ENCODE peak calls at places on chromosomes 5 and 9, in eight cellular contexts. One of them, this sample, is unnamed.

GRCh38 chr9:133528001-133528886 is 3.5 kb upstream of the MYMK start:
- DNase-seq in transverse colon: no peak
- DNase-seq in breast epithelium: no peak
- DNase-seq in ovary: no peak
- DNase-seq in body of pancreas: no peak
- DNase-seq in tibial nerve: no peak
- DNase-seq in HepG2: no peak
- DNase-seq in heart left ventricle: no peak
- DNase-seq in this sample: no peak

GRCh38 chr9:128122809-128123175 is 4.7 kb downstream of the PTGES2 start:
- DNase-seq in transverse colon: no peak
- DNase-seq in breast epithelium: no peak
- DNase-seq in ovary: peak; percentile 36
- DNase-seq in body of pancreas: no peak
- DNase-seq in tibial nerve: no peak
- DNase-seq in HepG2: no peak
- DNase-seq in heart left ventricle: no peak
- DNase-seq in this sample: peak; percentile 19

GRCh38 chr9:93133641-93134017 is 422 bp downstream of the NINJ1 start:
- DNase-seq in transverse colon: peak; percentile 86
- DNase-seq in breast epithelium: no peak
- DNase-seq in ovary: peak; percentile 88
- DNase-seq in body of pancreas: peak; percentile 82
- DNase-seq in tibial nerve: peak; percentile 68
- DNase-seq in HepG2: peak; percentile 79
- DNase-seq in heart left ventricle: peak; percentile 79
- DNase-seq in this sample: peak; percentile 88

GRCh38 chr5:98402130-98402529 is 371.3 kb upstream of the RGMB start:
- DNase-seq in transverse colon: no peak
- DNase-seq in breast epithelium: no peak
- DNase-seq in ovary: no peak
- DNase-seq in body of pancreas: no peak
- DNase-seq in tibial nerve: no peak
- DNase-seq in HepG2: no peak
- DNase-seq in heart left ventricle: no peak
- DNase-seq in this sample: no peak

GRCh38 chr5:71891856-71892255 is 172.8 kb downstream of the CARTPT start:
- DNase-seq in transverse colon: no peak
- DNase-seq in breast epithelium: no peak
- DNase-seq in ovary: no peak
- DNase-seq in body of pancreas: peak; percentile 15
- DNase-seq in tibial nerve: no peak
- DNase-seq in HepG2: no peak
- DNase-seq in heart left ventricle: peak; percentile 63
- DNase-seq in this sample: no peak

GRCh38 chr5:129387944-129388343 is 72.2 kb upstream of the ADAMTS19 start:
- DNase-seq in transverse colon: no peak
- DNase-seq in breast epithelium: no peak
- DNase-seq in ovary: no peak
- DNase-seq in body of pancreas: no peak
- DNase-seq in tibial nerve: no peak
- DNase-seq in HepG2: no peak
- DNase-seq in heart left ventricle: no peak
- DNase-seq in this sample: no peak

GRCh38 chr5:142866563-142867275 is 96.5 kb downstream of the ARHGAP26 start:
- DNase-seq in transverse colon: no peak
- DNase-seq in breast epithelium: no peak
- DNase-seq in ovary: no peak
- DNase-seq in body of pancreas: peak; percentile 60
- DNase-seq in tibial nerve: no peak
- DNase-seq in HepG2: peak; percentile 74
- DNase-seq in heart left ventricle: peak; percentile 45
- DNase-seq in this sample: no peak

GRCh38 chr5:17365756-17366155 is 132.3 kb upstream of the TAF11L2 start:
- DNase-seq in transverse colon: no peak
- DNase-seq in breast epithelium: no peak
- DNase-seq in ovary: no peak
- DNase-seq in body of pancreas: no peak
- DNase-seq in tibial nerve: no peak
- DNase-seq in HepG2: no peak
- DNase-seq in heart left ventricle: no peak
- DNase-seq in this sample: no peak

GRCh38 chr9:122340161-122340560 is 30.7 kb upstream of the PTGS1 start:
- DNase-seq in transverse colon: no peak
- DNase-seq in breast epithelium: no peak
- DNase-seq in ovary: no peak
- DNase-seq in body of pancreas: no peak
- DNase-seq in tibial nerve: no peak
- DNase-seq in HepG2: no peak
- DNase-seq in heart left ventricle: no peak
- DNase-seq in this sample: no peak

GRCh38 chr5:140633081-140633471 is at the start of gene CD14:
- DNase-seq in transverse colon: peak; percentile 71
- DNase-seq in breast epithelium: peak; percentile 67
- DNase-seq in ovary: no peak
- DNase-seq in body of pancreas: peak; percentile 34
- DNase-seq in tibial nerve: no peak
- DNase-seq in HepG2: peak; percentile 53
- DNase-seq in heart left ventricle: no peak
- DNase-seq in this sample: peak; percentile 85

GRCh38 chr9:86580688-86581087 is 226.5 kb upstream of the TUT7 start:
- DNase-seq in transverse colon: no peak
- DNase-seq in breast epithelium: no peak
- DNase-seq in ovary: no peak
- DNase-seq in body of pancreas: no peak
- DNase-seq in tibial nerve: no peak
- DNase-seq in HepG2: no peak
- DNase-seq in heart left ventricle: no peak
- DNase-seq in this sample: no peak

GRCh38 chr9:76516350-76516749 is 57.4 kb downstream of the GCNT1 start:
- DNase-seq in transverse colon: no peak
- DNase-seq in breast epithelium: no peak
- DNase-seq in ovary: no peak
- DNase-seq in body of pancreas: no peak
- DNase-seq in tibial nerve: no peak
- DNase-seq in HepG2: no peak
- DNase-seq in heart left ventricle: no peak
- DNase-seq in this sample: no peak

GRCh38 chr5:5494489-5495402 is 72.3 kb downstream of the ICE1 start:
- DNase-seq in transverse colon: peak; percentile 90
- DNase-seq in breast epithelium: peak; percentile 57
- DNase-seq in ovary: peak; percentile 79
- DNase-seq in body of pancreas: peak; percentile 87
- DNase-seq in tibial nerve: peak; percentile 40
- DNase-seq in HepG2: peak; percentile 51
- DNase-seq in heart left ventricle: peak; percentile 71
- DNase-seq in this sample: peak; percentile 91

GRCh38 chr5:91373600-91373999 is 9.5 kb downstream of the ARRDC3 start:
- DNase-seq in transverse colon: no peak
- DNase-seq in breast epithelium: no peak
- DNase-seq in ovary: no peak
- DNase-seq in body of pancreas: no peak
- DNase-seq in tibial nerve: no peak
- DNase-seq in HepG2: no peak
- DNase-seq in heart left ventricle: no peak
- DNase-seq in this sample: no peak

GRCh38 chr5:168300377-168301182 is 9.1 kb downstream of the WWC1 start:
- DNase-seq in transverse colon: no peak
- DNase-seq in breast epithelium: no peak
- DNase-seq in ovary: no peak
- DNase-seq in body of pancreas: peak; percentile 81
- DNase-seq in tibial nerve: no peak
- DNase-seq in HepG2: no peak
- DNase-seq in heart left ventricle: no peak
- DNase-seq in this sample: no peak

GRCh38 chr9:15304620-15305019 is 2.4 kb downstream of the TTC39B start:
- DNase-seq in transverse colon: no peak
- DNase-seq in breast epithelium: no peak
- DNase-seq in ovary: no peak
- DNase-seq in body of pancreas: no peak
- DNase-seq in tibial nerve: no peak
- DNase-seq in HepG2: peak; percentile 27
- DNase-seq in heart left ventricle: no peak
- DNase-seq in this sample: peak; percentile 76

GRCh38 chr9:15308511-15308910 is 1.5 kb upstream of the TTC39B start:
- DNase-seq in transverse colon: no peak
- DNase-seq in breast epithelium: no peak
- DNase-seq in ovary: no peak
- DNase-seq in body of pancreas: no peak
- DNase-seq in tibial nerve: no peak
- DNase-seq in HepG2: no peak
- DNase-seq in heart left ventricle: no peak
- DNase-seq in this sample: no peak

GRCh38 chr9:15307523-15307841 is 466 bp upstream of the TTC39B start:
- DNase-seq in transverse colon: no peak
- DNase-seq in breast epithelium: no peak
- DNase-seq in ovary: no peak
- DNase-seq in body of pancreas: no peak
- DNase-seq in tibial nerve: no peak
- DNase-seq in HepG2: no peak
- DNase-seq in heart left ventricle: no peak
- DNase-seq in this sample: no peak

GRCh38 chr9:15306068-15306756 is 804 bp downstream of the TTC39B start:
- DNase-seq in transverse colon: peak; percentile 78
- DNase-seq in breast epithelium: peak; percentile 79
- DNase-seq in ovary: peak; percentile 74
- DNase-seq in body of pancreas: peak; percentile 78
- DNase-seq in tibial nerve: peak; percentile 40
- DNase-seq in HepG2: peak; percentile 59
- DNase-seq in heart left ventricle: peak; percentile 42
- DNase-seq in this sample: peak; percentile 72

DNA sequence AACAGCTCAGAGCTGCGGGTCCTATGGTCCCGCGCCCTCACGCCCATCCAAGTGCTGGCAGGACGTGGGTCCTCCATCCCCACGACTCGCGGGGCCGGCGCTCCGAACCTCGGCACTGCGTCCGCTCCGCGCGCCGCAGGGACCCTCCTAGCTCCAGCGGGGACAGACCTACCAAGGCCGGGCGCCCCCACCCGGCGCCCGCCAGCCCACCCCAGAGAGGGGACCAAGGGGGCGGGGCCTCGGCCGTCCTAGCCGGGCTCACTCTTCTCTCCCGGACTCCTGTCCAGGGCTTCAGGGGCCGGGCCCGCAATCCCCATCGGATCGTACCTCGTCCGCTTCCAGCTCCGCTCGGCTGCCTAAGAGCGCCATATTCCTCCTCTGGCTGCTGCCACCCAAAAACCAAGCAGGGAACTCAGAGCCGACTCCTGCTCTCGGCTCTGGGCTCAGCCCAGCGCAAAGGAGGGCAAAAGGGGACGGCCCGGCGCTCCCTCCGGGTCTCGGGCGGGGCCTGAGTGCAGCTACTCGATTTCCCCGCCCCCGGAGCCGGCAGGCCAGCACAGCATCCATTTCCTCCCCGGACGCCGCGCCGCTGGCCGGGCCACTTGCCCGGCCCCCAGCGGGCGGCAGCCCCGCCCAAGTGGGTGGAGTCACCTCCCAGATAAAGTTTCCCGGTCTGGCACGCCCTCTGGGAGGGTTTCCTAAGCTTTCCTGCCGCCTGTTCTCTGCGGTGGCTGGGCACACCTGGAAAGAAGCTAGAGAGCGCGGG is at the start of gene TTC39B:
- DNase-seq in transverse colon: peak; percentile 96
- DNase-seq in breast epithelium: peak; percentile 89
- DNase-seq in ovary: peak; percentile 96
- DNase-seq in body of pancreas: peak; percentile 95
- DNase-seq in tibial nerve: peak; percentile 89
- DNase-seq in HepG2: peak; percentile 87
- DNase-seq in heart left ventricle: peak; percentile 94
- DNase-seq in this sample: peak; percentile 96
- TF ChIP-seq POLR2A in transverse colon: peak; percentile 95
- TF ChIP-seq POLR2A in breast epithelium: peak; percentile 72
- TF ChIP-seq POLR2A in ovary: peak; percentile 78
- TF ChIP-seq POLR2A in body of pancreas: peak; percentile 86
- TF ChIP-seq POLR2A in tibial nerve: peak; percentile 59
- TF ChIP-seq POLR2A in HepG2: peak; percentile 70
- TF ChIP-seq POLR2A in heart left ventricle: peak; percentile 78
- TF ChIP-seq POLR2A in this sample: peak; percentile 82

GRCh38 chr5:108842260-108842659 is 94.6 kb downstream of the FER start:
- DNase-seq in transverse colon: no peak
- DNase-seq in breast epithelium: no peak
- DNase-seq in ovary: no peak
- DNase-seq in body of pancreas: no peak
- DNase-seq in tibial nerve: no peak
- DNase-seq in HepG2: no peak
- DNase-seq in heart left ventricle: no peak
- DNase-seq in this sample: no peak
- H3K4me1 ChIP-seq in transverse colon: no peaks in the 10 kb centered on the region
- H3K4me1 ChIP-seq in breast epithelium: no peaks in the 10 kb centered on the region
- H3K4me1 ChIP-seq in ovary: no peaks in the 10 kb centered on the region
- H3K4me1 ChIP-seq in body of pancreas: no peaks in the 10 kb centered on the region
- H3K4me1 ChIP-seq in tibial nerve: no peaks in the 10 kb centered on the region
- H3K4me1 ChIP-seq in HepG2: no peaks in the 10 kb centered on the region
- H3K4me1 ChIP-seq in heart left ventricle: no peaks in the 10 kb centered on the region
- H3K4me1 ChIP-seq in this sample: no peaks in the 10 kb centered on the region

GRCh38 chr5:170632266-170632984 is 128.6 kb downstream of the KCNIP1 start:
- DNase-seq in transverse colon: no peak
- DNase-seq in breast epithelium: no peak
- DNase-seq in ovary: no peak
- DNase-seq in body of pancreas: no peak
- DNase-seq in tibial nerve: no peak
- DNase-seq in HepG2: no peak
- DNase-seq in heart left ventricle: no peak
- DNase-seq in this sample: no peak
- H3K4me3 ChIP-seq in transverse colon: no peak overlapping the region
- H3K4me3 ChIP-seq in breast epithelium: peak overlapping the region; percentile 30
- H3K4me3 ChIP-seq in ovary: peak overlapping the region; percentile 2
- H3K4me3 ChIP-seq in body of pancreas: no peak overlapping the region
- H3K4me3 ChIP-seq in tibial nerve: peak overlapping the region; percentile 37
- H3K4me3 ChIP-seq in HepG2: no peak overlapping the region
- H3K4me3 ChIP-seq in heart left ventricle: peak overlapping the region; percentile 42
- H3K4me3 ChIP-seq in this sample: no peak overlapping the region

DNA sequence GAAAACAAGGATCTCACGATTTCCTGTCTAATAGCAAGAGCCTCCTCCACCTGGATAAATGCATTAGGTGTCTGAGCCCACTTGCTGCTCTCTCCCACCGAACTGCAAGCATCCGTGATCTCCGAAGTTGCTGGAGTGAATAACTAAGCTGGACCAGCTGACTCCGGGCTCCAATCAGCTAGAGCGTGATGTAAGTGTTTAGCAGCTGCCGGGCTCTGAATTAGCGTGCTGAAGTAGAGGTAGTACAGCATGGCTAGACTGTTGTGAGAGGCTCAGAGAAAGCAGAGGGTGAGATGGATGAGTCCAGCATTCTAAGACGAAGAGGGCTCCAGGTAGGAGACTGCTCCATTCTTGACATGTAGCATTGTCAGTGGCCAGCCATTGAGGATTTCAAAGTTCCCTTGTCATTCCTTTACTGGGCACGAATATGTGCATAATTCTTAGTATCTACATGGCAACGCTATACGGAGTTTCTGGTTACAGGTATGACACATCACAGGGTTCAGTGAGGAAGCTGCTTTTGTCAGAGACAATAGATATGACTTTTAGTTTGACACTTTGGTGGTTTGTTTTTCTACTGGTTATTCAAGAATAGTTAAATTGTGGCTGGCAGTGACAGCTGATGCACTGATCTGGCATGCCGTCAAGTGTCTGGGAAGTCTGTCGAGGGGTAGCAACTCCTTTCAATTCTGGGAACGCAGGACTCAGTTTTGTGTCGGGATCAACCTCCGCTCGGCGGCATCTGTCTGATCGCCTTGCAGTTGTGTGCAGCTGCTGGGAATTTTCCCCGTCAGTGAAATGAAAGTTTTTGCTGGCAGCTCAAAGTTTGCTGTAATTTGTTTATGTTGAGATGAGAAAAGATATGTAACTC is 232.6 kb downstream of the MAST4 start:
- DNase-seq in transverse colon: peak; percentile 65
- DNase-seq in breast epithelium: no peak
- DNase-seq in ovary: peak; percentile 54
- DNase-seq in body of pancreas: peak; percentile 64
- DNase-seq in tibial nerve: peak; percentile 23
- DNase-seq in HepG2: peak; percentile 7
- DNase-seq in heart left ventricle: peak; percentile 72
- DNase-seq in this sample: no peak
- TF ChIP-seq POLR2A in transverse colon: no peak
- TF ChIP-seq POLR2A in breast epithelium: no peak
- TF ChIP-seq POLR2A in ovary: no peak
- TF ChIP-seq POLR2A in body of pancreas: peak; percentile 32
- TF ChIP-seq POLR2A in tibial nerve: no peak
- TF ChIP-seq POLR2A in HepG2: no peak
- TF ChIP-seq POLR2A in heart left ventricle: peak; percentile 51
- TF ChIP-seq POLR2A in this sample: no peak